ENCODE peak calls at places on chromosomes 1 and 21, in four cellular contexts. F is tibial artery, Z is DND-41, I is H9. S is an unnamed sample.

GRCh38 chr1:46285730-46286477 is 17.5 kb downstream of the LRRC41 start:
- DNase-seq in F (no peak), Z (peak), I (peak), S (peak)

GRCh38 chr1:159868766-159869165 is 6.3 kb upstream of the VSIG8 start:
- DNase-seq in F (no peak), Z (no peak), I (no peak), S (no peak)

GRCh38 chr1:112505400-112505785 is 3.4 kb upstream of the WNT2B start:
- DNase-seq in F (no peak), Z (no peak), I (no peak), S (no peak)

GRCh38 chr21:42753804-42754203 is 100.4 kb downstream of the PDE9A start:
- DNase-seq in F (no peak), Z (no peak), I (no peak), S (no peak)

GRCh38 chr1:70112838-70113237 is 92.5 kb downstream of the LRRC40 start:
- DNase-seq in F (no peak), Z (no peak), I (no peak), S (no peak)

GRCh38 chr21:37631319-37632117 is 264.9 kb downstream of the DYRK1A start:
- DNase-seq in F (no peak), Z (no peak), I (peak), S (no peak)

GRCh38 chr1:101995984-101996731 is 568 bp downstream of the OLFM3 start:
- DNase-seq in F (no peak), Z (no peak), I (no peak), S (no peak)

GRCh38 chr1:64296459-64296858 is 93.0 kb downstream of the UBE2U start:
- DNase-seq in F (no peak), Z (no peak), I (no peak), S (no peak)

GRCh38 chr1:16960560-16961296 is 19.7 kb downstream of the MFAP2 start:
- DNase-seq in F (peak), Z (no peak), I (peak), S (peak)

GRCh38 chr1:155329980-155330598 is 9.4 kb downstream of the RUSC1 start:
- DNase-seq in F (peak), Z (no peak), I (no peak), S (no peak)

GRCh38 chr1:54681396-54681795 is 34.3 kb upstream of the TTC4 start:
- DNase-seq in F (no peak), Z (no peak), I (no peak), S (no peak)

GRCh38 chr1:193434319-193434718 is 247.9 kb upstream of the B3GALT2 start:
- DNase-seq in F (no peak), Z (no peak), I (no peak), S (no peak)

GRCh38 chr1:26705788-26706237 is 10.0 kb downstream of the ARID1A start:
- DNase-seq in F (no peak), Z (no peak), I (no peak), S (no peak)

GRCh38 chr1:113027449-113027848 is 45.5 kb upstream of the LRIG2 start:
- DNase-seq in F (no peak), Z (no peak), I (peak), S (no peak)

GRCh38 chr1:203167026-203167912 is 8.4 kb downstream of the MYBPH start:
- DNase-seq in F (no peak), Z (peak), I (no peak), S (no peak)

GRCh38 chr21:37623689-37624088 is 257.1 kb downstream of the DYRK1A start:
- DNase-seq in F (no peak), Z (no peak), I (no peak), S (no peak)

GRCh38 chr1:110897685-110898084 is 24.7 kb downstream of the CD53 start:
- DNase-seq in F (no peak), Z (no peak), I (no peak), S (no peak)

GRCh38 chr1:30572192-30572591 is 151.2 kb downstream of the MATN1 start:
- DNase-seq in F (no peak), Z (no peak), I (no peak), S (no peak)

GRCh38 chr1:61221642-61222041 is 139.3 kb downstream of the NFIA start:
- DNase-seq in F (no peak), Z (no peak), I (no peak), S (no peak)

GRCh38 chr1:162976628-162977027 is 92.5 kb upstream of the RGS4 start:
- DNase-seq in F (no peak), Z (no peak), I (no peak), S (no peak)

GRCh38 chr1:212712451-212713303 is 13.0 kb upstream of the BATF3 start:
- DNase-seq in F (no peak), Z (no peak), I (no peak), S (no peak)

GRCh38 chr1:50831300-50832061 is 128.6 kb downstream of the FAF1 start:
- DNase-seq in F (no peak), Z (no peak), I (no peak), S (no peak)

GRCh38 chr21:44482581-44483287 is 27.4 kb downstream of the LRRC3 start:
- DNase-seq in F (no peak), Z (no peak), I (no peak), S (no peak)

GRCh38 chr1:109351457-109351856 is 44.6 kb upstream of the MYBPHL start:
- DNase-seq in F (no peak), Z (no peak), I (no peak), S (no peak)

GRCh38 chr1:24705260-24706073 is 39.8 kb upstream of the CLIC4 start:
- DNase-seq in F (peak), Z (no peak), I (peak), S (peak)

GRCh38 chr1:31689821-31690220 is 14.0 kb downstream of the COL16A1 start:
- DNase-seq in F (no peak), Z (no peak), I (no peak), S (no peak)

GRCh38 chr1:162387226-162388082 is 5.9 kb downstream of the C1orf226 start:
- DNase-seq in F (peak), Z (no peak), I (no peak), S (no peak)

GRCh38 chr1:115714572-115715141 is 53.9 kb downstream of the CASQ2 start:
- DNase-seq in F (no peak), Z (no peak), I (peak), S (no peak)

GRCh38 chr1:158978730-158979129 is 31.0 kb upstream of the IFI16 start:
- DNase-seq in F (no peak), Z (no peak), I (no peak), S (no peak)

GRCh38 chr1:85330711-85331290 is 54.4 kb upstream of the BCL10 start:
- DNase-seq in F (no peak), Z (peak), I (no peak), S (no peak)

GRCh38 chr1:9281907-9282306 is 10.8 kb upstream of the SPSB1 start:
- DNase-seq in F (no peak), Z (no peak), I (no peak), S (no peak)

GRCh38 chr1:167602840-167603239 is 27.2 kb upstream of the RCSD1 start:
- DNase-seq in F (no peak), Z (no peak), I (no peak), S (no peak)

GRCh38 chr1:61973100-61973837 is 221.4 kb upstream of the L1TD1 start:
- DNase-seq in F (no peak), Z (no peak), I (no peak), S (no peak)

GRCh38 chr1:15848929-15849774 is 1.6 kb downstream of the SPEN start:
- DNase-seq in F (peak), Z (peak), I (peak), S (peak)

GRCh38 chr1:233368106-233368783 is 40.7 kb downstream of the MAP3K21 start:
- DNase-seq in F (no peak), Z (no peak), I (no peak), S (no peak)

GRCh38 chr21:33428669-33429068 is 25.5 kb downstream of the IFNGR2 start:
- DNase-seq in F (peak), Z (no peak), I (no peak), S (peak)

GRCh38 chr21:26715878-26716506 is 129.2 kb downstream of the ADAMTS1 start:
- DNase-seq in F (no peak), Z (peak), I (peak), S (no peak)

S was measured in left lung.